ENCODE peak calls at places on chromosome 11, in six cellular contexts. V, A, N, U, X and R are unnamed samples.

GRCh38 chr11:123020968-123021367 is 39.3 kb upstream of the BSX start:
- DNase-seq in V (peak), A (peak), N (peak), U (no peak), X (peak), R (no peak)

GRCh38 chr11:93518081-93518480 is 25.1 kb downstream of the SMCO4 start:
- DNase-seq in V (no peak), A (no peak), N (no peak), U (no peak), X (no peak), R (no peak)

GRCh38 chr11:113562576-113562975 is 87.4 kb upstream of the DRD2 start:
- DNase-seq in V (no peak), A (no peak), N (no peak), U (no peak), X (no peak), R (no peak)

GRCh38 chr11:119663279-119663678 is 65.7 kb downstream of the NECTIN1 start:
- DNase-seq in V (no peak), A (no peak), N (no peak), U (no peak), X (no peak), R (no peak)

GRCh38 chr11:109752212-109752825 is 330.3 kb downstream of the C11orf87 start:
- DNase-seq in V (no peak), A (no peak), N (no peak), U (no peak), X (no peak), R (no peak)

GRCh38 chr11:109806205-109806604 is 287.0 kb upstream of the ZC3H12C start:
- DNase-seq in V (no peak), A (no peak), N (no peak), U (no peak), X (no peak), R (no peak)

GRCh38 chr11:32555091-32555490 is 28.5 kb upstream of the EIF3M start:
- DNase-seq in V (no peak), A (no peak), N (no peak), U (no peak), X (no peak), R (no peak)

GRCh38 chr11:117934526-117935307 is 5.5 kb upstream of the TMPRSS13 start:
- DNase-seq in V (no peak), A (no peak), N (no peak), U (no peak), X (no peak), R (no peak)

GRCh38 chr11:95419915-95420314 is 188.9 kb upstream of the SESN3 start:
- DNase-seq in V (no peak), A (peak), N (no peak), U (no peak), X (no peak), R (no peak)

GRCh38 chr11:17392872-17393271 is 4.4 kb upstream of the KCNJ11 start:
- DNase-seq in V (no peak), A (no peak), N (no peak), U (no peak), X (no peak), R (no peak)

GRCh38 chr11:24925091-24925490 is 428.2 kb downstream of the LUZP2 start:
- DNase-seq in V (no peak), A (no peak), N (no peak), U (no peak), X (no peak), R (no peak)

GRCh38 chr11:76620471-76620870 is 50.1 kb downstream of the LRRC32 start:
- DNase-seq in V (no peak), A (peak), N (no peak), U (no peak), X (no peak), R (no peak)

GRCh38 chr11:28089378-28089777 is 18.6 kb downstream of the KIF18A start:
- DNase-seq in V (no peak), A (no peak), N (no peak), U (no peak), X (no peak), R (no peak)

GRCh38 chr11:12418019-12418611 is 40.7 kb downstream of the PARVA start:
- DNase-seq in V (no peak), A (no peak), N (no peak), U (no peak), X (no peak), R (no peak)

GRCh38 chr11:128291835-128292234 is 295.5 kb downstream of the ETS1 start:
- DNase-seq in V (no peak), A (no peak), N (no peak), U (peak), X (peak), R (no peak)

GRCh38 chr11:69221086-69221485 is 65.4 kb downstream of the SMIM38 start:
- DNase-seq in V (no peak), A (no peak), N (no peak), U (no peak), X (no peak), R (no peak)

GRCh38 chr11:2305862-2306823 is 4.3 kb downstream of the TSPAN32 start:
- DNase-seq in V (no peak), A (peak), N (no peak), U (peak), X (peak), R (no peak)

GRCh38 chr11:105227363-105227762 is 87.8 kb upstream of the CARD18 start:
- DNase-seq in V (no peak), A (peak), N (no peak), U (no peak), X (no peak), R (no peak)

GRCh38 chr11:114080219-114080618 is 20.7 kb downstream of the ZBTB16 start:
- DNase-seq in V (no peak), A (peak), N (no peak), U (no peak), X (no peak), R (no peak)

GRCh38 chr11:117511981-117512448 is 184.4 kb downstream of the CEP164 start:
- DNase-seq in V (no peak), A (no peak), N (no peak), U (peak), X (no peak), R (no peak)

GRCh38 chr11:82682003-82682751 is 51.5 kb downstream of the FAM181B start:
- DNase-seq in V (peak), A (peak), N (peak), U (peak), X (peak), R (no peak)

GRCh38 chr11:112965601-112966125 is 4.4 kb downstream of the NCAM1 start:
- DNase-seq in V (no peak), A (no peak), N (no peak), U (no peak), X (no peak), R (no peak)